ENCODE peak calls at places on chromosomes 3 and 15, in nine cellular contexts. B, C, R, F, Y, U, M, W and L are unnamed samples.

GRCh38 chr3:7487763-7488162 is 626.8 kb downstream of the GRM7 start:
- DNase-seq in B (no peak), C (no peak), R (no peak), F (no peak), Y (no peak), U (no peak), M (no peak), W (no peak), L (no peak)

GRCh38 chr3:148943531-148944200 is 47.7 kb upstream of the GYG1 start:
- DNase-seq in B (peak), C (no peak), R (peak), F (peak), Y (peak), U (peak), M (peak), W (no peak), L (peak)

GRCh38 chr3:115615001-115615447 is 8.3 kb upstream of the GAP43 start:
- DNase-seq in B (no peak), C (peak), R (peak), F (peak), Y (peak), U (peak), M (peak), W (no peak), L (no peak)

GRCh38 chr15:68383161-68384074 is 48.5 kb downstream of the ITGA11 start:
- DNase-seq in B (peak), C (peak), R (no peak), F (no peak), Y (no peak), U (peak), M (peak), W (peak), L (peak)

GRCh38 chr3:51817375-51817774 is 38.3 kb upstream of the IQCF6 start:
- DNase-seq in B (no peak), C (no peak), R (no peak), F (no peak), Y (no peak), U (no peak), M (no peak), W (no peak), L (no peak)

GRCh38 chr15:33008284-33009011 is 186.1 kb downstream of the FMN1 start:
- DNase-seq in B (no peak), C (no peak), R (no peak), F (peak), Y (no peak), U (no peak), M (peak), W (no peak), L (no peak)

GRCh38 chr15:44157679-44158078 is 37.4 kb downstream of the FRMD5 start:
- DNase-seq in B (peak), C (no peak), R (peak), F (peak), Y (peak), U (no peak), M (no peak), W (no peak), L (no peak)

GRCh38 chr15:80455051-80455648 is 51.0 kb downstream of the ARNT2 start:
- DNase-seq in B (no peak), C (no peak), R (peak), F (peak), Y (no peak), U (no peak), M (peak), W (no peak), L (no peak)

GRCh38 chr15:73586006-73586654 is 47.1 kb downstream of the NPTN start:
- DNase-seq in B (no peak), C (no peak), R (no peak), F (peak), Y (no peak), U (no peak), M (no peak), W (no peak), L (no peak)

GRCh38 chr3:156553705-156554356 is 1.1 kb downstream of the SSR3 start:
- DNase-seq in B (peak), C (no peak), R (peak), F (peak), Y (no peak), U (no peak), M (peak), W (no peak), L (peak)

GRCh38 chr3:17258823-17259436 is 374.2 kb downstream of the PLCL2 start:
- DNase-seq in B (peak), C (no peak), R (no peak), F (peak), Y (no peak), U (peak), M (peak), W (peak), L (peak)

GRCh38 chr3:174101244-174101643 is 703.7 kb downstream of the NLGN1 start:
- DNase-seq in B (no peak), C (no peak), R (no peak), F (peak), Y (no peak), U (no peak), M (no peak), W (no peak), L (no peak)
- H2AFZ ChIP-seq in B (no peak), C (no peak), R (peak), F (no peak), Y (no peak), U (no peak), M (no peak), W (no peak), L (no peak)

DNA sequence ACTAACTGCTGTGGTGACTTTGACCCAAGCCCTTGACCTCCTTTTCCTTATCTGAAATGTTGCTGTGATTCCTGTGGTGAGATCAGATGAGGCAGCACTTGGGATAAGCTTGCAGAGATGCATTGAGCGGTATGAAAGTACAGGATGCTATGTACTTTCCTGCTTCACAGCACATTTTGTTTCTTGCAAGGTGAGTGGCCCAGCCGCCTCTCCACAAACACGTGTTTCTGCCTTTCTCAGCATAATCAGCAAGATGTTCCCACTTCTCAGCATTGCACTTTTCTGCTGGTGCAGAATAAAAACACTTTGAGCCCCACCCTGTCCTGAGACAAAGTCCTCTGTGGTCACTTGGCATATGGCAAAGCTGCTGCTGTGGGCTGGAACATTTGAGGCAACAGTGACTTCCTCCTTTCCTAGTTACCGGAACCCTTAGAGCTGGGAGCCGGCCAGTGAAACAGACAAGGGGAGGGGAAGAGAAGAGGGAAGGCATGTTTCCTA is 4.9 kb downstream of the NUDT16 start:
- DNase-seq in B (peak), C (no peak), R (no peak), F (no peak), Y (no peak), U (no peak), M (no peak), W (no peak), L (no peak)
- H3K4me2 ChIP-seq in B (peak), C (no peak), R (no peak), F (no peak), Y (no peak), U (no peak), M (no peak), W (no peak), L (no peak)

GRCh38 chr3:45688882-45689786 is at the start of gene SACM1L:
- DNase-seq in B (peak), C (peak), R (peak), F (peak), Y (peak), U (peak), M (peak), W (peak), L (peak)
- H2AFZ ChIP-seq in B (peak), C (peak), R (peak), F (peak), Y (peak), U (peak), M (peak), W (peak), L (peak)

GRCh38 chr3:72297481-72297880 is 512.5 kb upstream of the PROK2 start:
- DNase-seq in B (no peak), C (no peak), R (no peak), F (no peak), Y (no peak), U (no peak), M (no peak), W (no peak), L (no peak)
- H3K4me2 ChIP-seq in B (no peak), C (no peak), R (no peak), F (no peak), Y (no peak), U (no peak), M (no peak), W (no peak), L (no peak)

DNA sequence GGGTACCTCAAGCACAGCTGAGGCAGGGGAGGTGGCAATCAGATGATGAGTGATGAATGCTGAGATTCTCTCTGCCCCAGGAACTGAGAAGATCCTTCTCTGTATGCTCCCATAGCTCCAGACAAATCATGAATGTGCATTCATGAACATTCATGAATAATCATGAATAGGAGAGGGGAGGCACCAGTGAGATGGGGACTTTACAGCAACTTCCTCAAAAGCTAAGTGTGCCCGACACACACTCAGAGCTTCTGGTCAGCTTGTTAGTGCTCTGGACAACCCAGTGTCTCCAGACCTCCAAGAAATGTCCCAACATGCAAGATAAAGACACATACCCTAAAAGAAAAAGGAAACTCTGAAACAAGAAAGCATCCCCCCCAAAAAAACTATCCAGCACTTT is 24.2 kb downstream of the LRRC2 start:
- DNase-seq in B (no peak), C (no peak), R (no peak), F (no peak), Y (no peak), U (no peak), M (no peak), W (no peak), L (peak)
- H2AFZ ChIP-seq in B (no peak), C (no peak), R (no peak), F (no peak), Y (no peak), U (no peak), M (no peak), W (no peak), L (peak)

GRCh38 chr15:100986158-100986896 is 67.2 kb downstream of the LRRK1 start:
- DNase-seq in B (no peak), C (no peak), R (no peak), F (no peak), Y (no peak), U (no peak), M (no peak), W (no peak), L (no peak)

GRCh38 chr15:100980410-100981046 is 61.4 kb downstream of the LRRK1 start:
- DNase-seq in B (no peak), C (no peak), R (no peak), F (no peak), Y (no peak), U (no peak), M (no peak), W (no peak), L (peak)

GRCh38 chr15:100985401-100985800 is 66.2 kb downstream of the LRRK1 start:
- DNase-seq in B (no peak), C (no peak), R (no peak), F (no peak), Y (no peak), U (no peak), M (no peak), W (no peak), L (no peak)

GRCh38 chr15:100983221-100983620 is 64.1 kb downstream of the LRRK1 start:
- DNase-seq in B (no peak), C (no peak), R (no peak), F (no peak), Y (no peak), U (no peak), M (no peak), W (no peak), L (no peak)

GRCh38 chr15:100981086-100981485 is 61.9 kb downstream of the LRRK1 start:
- DNase-seq in B (no peak), C (no peak), R (no peak), F (no peak), Y (no peak), U (no peak), M (no peak), W (no peak), L (peak)
- H3K4me2 ChIP-seq in B (no peak), C (no peak), R (no peak), F (no peak), Y (no peak), U (no peak), M (no peak), W (no peak), L (peak)